ENCODE peak calls at places on chromosomes 2 and 18, in nine cellular contexts. One of them, this sample, is unnamed.

GRCh38 chr18:67041334-67041733 is 437.4 kb upstream of the CDH19 start:
- DNase-seq in heart right ventricle: no peak
- DNase-seq in progenitor cell of endocrine pancreas: no peak
- DNase-seq in CD8-positive, alpha-beta T cell: no peak
- DNase-seq in nephron progenitor cell: no peak
- DNase-seq in body of pancreas: no peak
- DNase-seq in Calu3: no peak
- DNase-seq in HFFc6: no peak
- DNase-seq in A673: peak
- DNase-seq in this sample: no peak

GRCh38 chr2:96970910-96971309 is 15.5 kb downstream of the FAM178B start:
- DNase-seq in heart right ventricle: no peak
- DNase-seq in progenitor cell of endocrine pancreas: no peak
- DNase-seq in CD8-positive, alpha-beta T cell: no peak
- DNase-seq in nephron progenitor cell: no peak
- DNase-seq in body of pancreas: no peak
- DNase-seq in Calu3: no peak
- DNase-seq in HFFc6: no peak
- DNase-seq in A673: no peak
- DNase-seq in this sample: no peak

GRCh38 chr2:64391940-64392339 is 62.0 kb upstream of the LGALSL start:
- DNase-seq in heart right ventricle: no peak
- DNase-seq in progenitor cell of endocrine pancreas: no peak
- DNase-seq in CD8-positive, alpha-beta T cell: no peak
- DNase-seq in nephron progenitor cell: no peak
- DNase-seq in body of pancreas: no peak
- DNase-seq in Calu3: no peak
- DNase-seq in HFFc6: no peak
- DNase-seq in A673: no peak
- DNase-seq in this sample: no peak

GRCh38 chr18:23784811-23785245 is 95.6 kb downstream of the LAMA3 start:
- DNase-seq in heart right ventricle: no peak
- DNase-seq in progenitor cell of endocrine pancreas: no peak
- DNase-seq in CD8-positive, alpha-beta T cell: no peak
- DNase-seq in nephron progenitor cell: no peak
- DNase-seq in body of pancreas: no peak
- DNase-seq in Calu3: peak
- DNase-seq in HFFc6: peak
- DNase-seq in A673: peak
- DNase-seq in this sample: no peak

GRCh38 chr2:64748561-64748960 is 94.8 kb upstream of the SERTAD2 start:
- DNase-seq in heart right ventricle: no peak
- DNase-seq in progenitor cell of endocrine pancreas: no peak
- DNase-seq in CD8-positive, alpha-beta T cell: no peak
- DNase-seq in nephron progenitor cell: no peak
- DNase-seq in body of pancreas: no peak
- DNase-seq in Calu3: no peak
- DNase-seq in HFFc6: no peak
- DNase-seq in A673: no peak
- DNase-seq in this sample: no peak

GRCh38 chr2:10120158-10120937 is 2.2 kb upstream of the RRM2 start:
- DNase-seq in heart right ventricle: peak
- DNase-seq in progenitor cell of endocrine pancreas: peak
- DNase-seq in CD8-positive, alpha-beta T cell: peak
- DNase-seq in nephron progenitor cell: peak
- DNase-seq in body of pancreas: peak
- DNase-seq in Calu3: peak
- DNase-seq in HFFc6: peak
- DNase-seq in A673: peak
- DNase-seq in this sample: peak

GRCh38 chr18:59021500-59021899 is 118.2 kb upstream of the SEC11C start:
- DNase-seq in heart right ventricle: peak
- DNase-seq in progenitor cell of endocrine pancreas: no peak
- DNase-seq in CD8-positive, alpha-beta T cell: no peak
- DNase-seq in nephron progenitor cell: no peak
- DNase-seq in body of pancreas: no peak
- DNase-seq in Calu3: no peak
- DNase-seq in HFFc6: no peak
- DNase-seq in A673: no peak
- DNase-seq in this sample: no peak

GRCh38 chr2:177606636-177607035 is 214.1 kb downstream of the AGPS start:
- DNase-seq in heart right ventricle: no peak
- DNase-seq in progenitor cell of endocrine pancreas: no peak
- DNase-seq in CD8-positive, alpha-beta T cell: no peak
- DNase-seq in nephron progenitor cell: no peak
- DNase-seq in body of pancreas: no peak
- DNase-seq in Calu3: no peak
- DNase-seq in HFFc6: peak
- DNase-seq in A673: peak
- DNase-seq in this sample: no peak

DNA sequence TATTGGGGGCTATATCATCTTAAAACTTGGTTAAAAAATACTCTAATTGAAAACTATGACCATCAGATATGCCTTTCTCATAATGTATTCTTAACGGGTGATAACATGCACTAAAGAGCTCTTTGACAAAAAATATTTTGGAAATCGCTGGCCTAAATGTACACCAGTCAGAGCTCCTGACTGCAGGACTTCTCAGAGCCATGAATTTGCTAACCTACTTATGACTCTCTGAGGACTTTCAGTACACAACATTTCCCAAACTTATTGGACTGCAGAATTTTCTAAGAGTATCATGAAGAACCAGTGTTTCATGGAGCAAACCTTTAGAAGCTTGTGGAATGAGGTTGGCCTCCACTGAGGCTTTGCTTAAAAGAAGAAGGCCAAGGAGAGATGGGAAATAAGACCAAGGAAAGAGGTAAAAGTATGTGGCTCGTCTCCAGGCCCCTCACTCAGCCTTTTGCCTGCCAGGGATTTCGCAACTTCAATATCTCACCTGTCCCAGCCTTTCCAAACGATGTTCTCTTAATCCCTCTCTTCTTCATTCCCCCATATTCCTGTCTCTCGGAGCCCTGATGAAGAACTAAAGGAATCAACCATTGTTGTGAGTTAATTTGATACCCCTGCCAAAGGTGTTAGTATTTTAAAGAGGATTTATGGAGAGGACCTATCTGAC is 88.8 kb upstream of the EPC2 start:
- DNase-seq in heart right ventricle: no peak
- DNase-seq in progenitor cell of endocrine pancreas: no peak
- DNase-seq in CD8-positive, alpha-beta T cell: no peak
- DNase-seq in nephron progenitor cell: no peak
- DNase-seq in body of pancreas: no peak
- DNase-seq in Calu3: no peak
- DNase-seq in HFFc6: no peak
- DNase-seq in A673: no peak
- DNase-seq in this sample: no peak
- TF ChIP-seq CTCF in heart right ventricle: no peak
- TF ChIP-seq CTCF in progenitor cell of endocrine pancreas: no peak
- TF ChIP-seq CTCF in CD8-positive, alpha-beta T cell: no peak
- TF ChIP-seq CTCF in nephron progenitor cell: no peak
- TF ChIP-seq CTCF in body of pancreas: no peak
- TF ChIP-seq CTCF in Calu3: no peak
- TF ChIP-seq CTCF in HFFc6: no peak
- TF ChIP-seq CTCF in A673: no peak
- TF ChIP-seq CTCF in this sample: no peak

DNA sequence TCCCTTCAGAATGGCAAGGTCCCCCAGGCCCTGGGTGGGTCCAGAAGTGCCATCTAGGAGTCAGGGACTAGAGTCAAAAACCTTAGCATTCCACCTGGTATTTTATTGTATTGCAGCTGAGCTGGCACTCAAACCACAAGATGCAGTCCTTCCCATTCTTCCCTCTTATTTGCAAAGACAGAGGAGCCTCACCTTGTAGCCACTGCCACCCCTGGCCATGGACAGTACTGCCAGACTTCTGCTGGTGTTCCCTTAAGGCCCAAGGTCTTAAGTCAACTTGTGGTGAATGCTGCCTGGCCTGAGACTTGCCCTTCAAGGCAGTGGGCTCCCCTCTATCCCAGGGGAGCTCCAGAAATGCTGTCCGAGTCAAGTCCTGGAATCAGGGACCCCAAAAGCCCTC is 6.9 kb downstream of the UGT1A10 start:
- DNase-seq in heart right ventricle: no peak
- DNase-seq in progenitor cell of endocrine pancreas: no peak
- DNase-seq in CD8-positive, alpha-beta T cell: no peak
- DNase-seq in nephron progenitor cell: no peak
- DNase-seq in body of pancreas: no peak
- DNase-seq in Calu3: peak
- DNase-seq in HFFc6: no peak
- DNase-seq in A673: no peak
- DNase-seq in this sample: no peak
- TF ChIP-seq CTCF in heart right ventricle: no peak
- TF ChIP-seq CTCF in progenitor cell of endocrine pancreas: peak
- TF ChIP-seq CTCF in CD8-positive, alpha-beta T cell: no peak
- TF ChIP-seq CTCF in nephron progenitor cell: no peak
- TF ChIP-seq CTCF in body of pancreas: no peak
- TF ChIP-seq CTCF in Calu3: peak
- TF ChIP-seq CTCF in HFFc6: no peak
- TF ChIP-seq CTCF in A673: no peak
- TF ChIP-seq CTCF in this sample: no peak

DNA sequence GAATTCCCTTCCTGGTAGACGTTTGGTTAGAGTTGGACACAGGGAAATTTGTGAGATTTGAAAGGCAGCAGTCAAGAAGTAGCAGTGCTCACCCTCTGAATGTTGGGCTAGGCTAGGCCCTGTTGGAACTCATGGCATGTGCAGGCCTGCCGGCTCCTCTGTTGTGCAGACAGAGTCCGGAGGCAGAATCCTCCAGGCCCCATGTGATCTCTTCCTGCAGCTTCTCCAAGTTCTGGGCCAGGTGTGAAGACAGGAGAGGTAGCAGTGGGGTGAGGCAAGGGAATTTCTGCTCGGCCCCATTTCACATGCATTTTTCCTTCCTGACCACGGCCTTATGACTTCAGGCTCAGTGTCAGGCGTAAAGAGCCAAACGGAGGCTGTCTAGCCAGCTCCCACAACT is 36.9 kb upstream of the RAB31 start:
- DNase-seq in heart right ventricle: no peak
- DNase-seq in progenitor cell of endocrine pancreas: no peak
- DNase-seq in CD8-positive, alpha-beta T cell: no peak
- DNase-seq in nephron progenitor cell: no peak
- DNase-seq in body of pancreas: no peak
- DNase-seq in Calu3: no peak
- DNase-seq in HFFc6: no peak
- DNase-seq in A673: no peak
- DNase-seq in this sample: no peak
- TF ChIP-seq CTCF in heart right ventricle: no peak
- TF ChIP-seq CTCF in progenitor cell of endocrine pancreas: no peak
- TF ChIP-seq CTCF in CD8-positive, alpha-beta T cell: no peak
- TF ChIP-seq CTCF in nephron progenitor cell: no peak
- TF ChIP-seq CTCF in body of pancreas: no peak
- TF ChIP-seq CTCF in Calu3: no peak
- TF ChIP-seq CTCF in HFFc6: no peak
- TF ChIP-seq CTCF in A673: no peak
- TF ChIP-seq CTCF in this sample: no peak

GRCh38 chr18:70578480-70578879 is 289.6 kb downstream of the SOCS6 start:
- DNase-seq in heart right ventricle: no peak
- DNase-seq in progenitor cell of endocrine pancreas: no peak
- DNase-seq in CD8-positive, alpha-beta T cell: no peak
- DNase-seq in nephron progenitor cell: peak
- DNase-seq in body of pancreas: no peak
- DNase-seq in Calu3: peak
- DNase-seq in HFFc6: no peak
- DNase-seq in A673: peak
- DNase-seq in this sample: peak
- TF ChIP-seq CTCF in heart right ventricle: no peak
- TF ChIP-seq CTCF in progenitor cell of endocrine pancreas: peak
- TF ChIP-seq CTCF in CD8-positive, alpha-beta T cell: no peak
- TF ChIP-seq CTCF in nephron progenitor cell: no peak
- TF ChIP-seq CTCF in body of pancreas: no peak
- TF ChIP-seq CTCF in Calu3: no peak
- TF ChIP-seq CTCF in HFFc6: no peak
- TF ChIP-seq CTCF in A673: peak
- TF ChIP-seq CTCF in this sample: peak

DNA sequence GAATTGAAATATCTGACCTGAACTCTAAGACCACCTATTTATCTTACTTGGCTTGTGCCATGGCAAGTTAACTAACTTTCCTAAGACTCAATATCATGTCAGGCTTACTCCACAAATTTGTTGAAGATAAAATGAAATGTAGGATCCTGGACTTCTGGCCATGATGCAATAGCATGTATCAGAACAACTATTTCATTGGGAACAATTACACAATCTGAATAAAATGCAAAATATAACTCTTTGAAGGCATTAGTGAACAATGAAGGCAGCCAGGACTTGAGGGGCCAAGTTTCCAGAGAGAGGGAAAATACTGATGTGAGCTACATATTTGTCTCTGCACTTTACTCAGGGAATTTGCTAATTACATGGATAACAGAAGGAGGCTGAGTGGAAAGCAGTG is 476.5 kb upstream of the ACVR2A start:
- DNase-seq in heart right ventricle: no peak
- DNase-seq in progenitor cell of endocrine pancreas: no peak
- DNase-seq in CD8-positive, alpha-beta T cell: no peak
- DNase-seq in nephron progenitor cell: no peak
- DNase-seq in body of pancreas: no peak
- DNase-seq in Calu3: no peak
- DNase-seq in HFFc6: no peak
- DNase-seq in A673: no peak
- DNase-seq in this sample: no peak
- TF ChIP-seq CTCF in heart right ventricle: no peak
- TF ChIP-seq CTCF in progenitor cell of endocrine pancreas: no peak
- TF ChIP-seq CTCF in CD8-positive, alpha-beta T cell: no peak
- TF ChIP-seq CTCF in nephron progenitor cell: no peak
- TF ChIP-seq CTCF in body of pancreas: no peak
- TF ChIP-seq CTCF in Calu3: no peak
- TF ChIP-seq CTCF in HFFc6: no peak
- TF ChIP-seq CTCF in A673: no peak
- TF ChIP-seq CTCF in this sample: no peak

GRCh38 chr18:3247243-3248061 is at the start of gene MYL12A:
- DNase-seq in heart right ventricle: peak
- DNase-seq in progenitor cell of endocrine pancreas: peak
- DNase-seq in CD8-positive, alpha-beta T cell: peak
- DNase-seq in nephron progenitor cell: peak
- DNase-seq in body of pancreas: peak
- DNase-seq in Calu3: peak
- DNase-seq in HFFc6: peak
- DNase-seq in A673: peak
- DNase-seq in this sample: peak
- TF ChIP-seq CTCF in heart right ventricle: no peak
- TF ChIP-seq CTCF in progenitor cell of endocrine pancreas: no peak
- TF ChIP-seq CTCF in CD8-positive, alpha-beta T cell: no peak
- TF ChIP-seq CTCF in nephron progenitor cell: no peak
- TF ChIP-seq CTCF in body of pancreas: peak
- TF ChIP-seq CTCF in Calu3: no peak
- TF ChIP-seq CTCF in HFFc6: no peak
- TF ChIP-seq CTCF in A673: no peak
- TF ChIP-seq CTCF in this sample: no peak

GRCh38 chr2:155815851-155816250 is 516.7 kb downstream of the NR4A2 start:
- DNase-seq in heart right ventricle: no peak
- DNase-seq in progenitor cell of endocrine pancreas: no peak
- DNase-seq in CD8-positive, alpha-beta T cell: no peak
- DNase-seq in nephron progenitor cell: peak
- DNase-seq in body of pancreas: no peak
- DNase-seq in Calu3: peak
- DNase-seq in HFFc6: no peak
- DNase-seq in A673: peak
- DNase-seq in this sample: peak
- TF ChIP-seq CTCF in heart right ventricle: peak
- TF ChIP-seq CTCF in progenitor cell of endocrine pancreas: peak
- TF ChIP-seq CTCF in CD8-positive, alpha-beta T cell: no peak
- TF ChIP-seq CTCF in nephron progenitor cell: peak
- TF ChIP-seq CTCF in body of pancreas: no peak
- TF ChIP-seq CTCF in Calu3: no peak
- TF ChIP-seq CTCF in HFFc6: no peak
- TF ChIP-seq CTCF in A673: peak
- TF ChIP-seq CTCF in this sample: peak

GRCh38 chr2:31386648-31387047 is 27.9 kb downstream of the XDH start:
- DNase-seq in heart right ventricle: no peak
- DNase-seq in progenitor cell of endocrine pancreas: no peak
- DNase-seq in CD8-positive, alpha-beta T cell: no peak
- DNase-seq in nephron progenitor cell: peak
- DNase-seq in body of pancreas: no peak
- DNase-seq in Calu3: peak
- DNase-seq in HFFc6: no peak
- DNase-seq in A673: peak
- DNase-seq in this sample: no peak
- TF ChIP-seq CTCF in heart right ventricle: no peak
- TF ChIP-seq CTCF in progenitor cell of endocrine pancreas: peak
- TF ChIP-seq CTCF in CD8-positive, alpha-beta T cell: no peak
- TF ChIP-seq CTCF in nephron progenitor cell: no peak
- TF ChIP-seq CTCF in body of pancreas: no peak
- TF ChIP-seq CTCF in Calu3: no peak
- TF ChIP-seq CTCF in HFFc6: peak
- TF ChIP-seq CTCF in A673: peak
- TF ChIP-seq CTCF in this sample: no peak

This sample was measured in glutamatergic neuron.